ENCODE peak calls at places on chromosomes 6 and 20, in ten cellular contexts. I, X, Q, U, N, K, F, B, A and D are unnamed samples.
A peak's percentile ranks its signal among the peaks of the same experiment; 100 is the strongest.

GRCh38 chr6:105886066-105886811 is 199.9 kb upstream of the PRDM1 start:
- DNase-seq in A (no peak), F (no peak), U (no peak), N (no peak), B (no peak), I (no peak), Q (no peak), X (no peak), K (peak; percentile 30), D (no peak)

GRCh38 chr6:96856822-96857221 is 19.5 kb upstream of the GPR63 start:
- DNase-seq in I (no peak), A (no peak), U (no peak), B (no peak), K (no peak), N (no peak), X (no peak), F (no peak), Q (no peak), D (no peak)

GRCh38 chr6:29974901-29975560 is 32.7 kb downstream of the HLA-A start:
- DNase-seq in X (no peak), U (peak; percentile 51), F (no peak), Q (no peak), N (peak; percentile 32), I (peak; percentile 9), K (peak; percentile 14), A (no peak), B (no peak), D (no peak)

GRCh38 chr6:129766959-129767728 is 57.2 kb upstream of the ARHGAP18 start:
- DNase-seq in Q (peak; percentile 32), B (peak; percentile 46), A (no peak), K (peak; percentile 84), F (peak; percentile 26), U (peak; percentile 77), X (no peak), I (peak; percentile 82), N (peak; percentile 68), D (no peak)

GRCh38 chr6:13526718-13527668 is 39.6 kb upstream of the GFOD1 start:
- DNase-seq in B (peak; percentile 13), K (peak; percentile 90), I (no peak), Q (peak; percentile 39), X (peak; percentile 64), N (no peak), F (no peak), A (peak; percentile 48), U (no peak), D (no peak)

GRCh38 chr20:1803216-1804128 is 91.7 kb upstream of the SIRPA start:
- DNase-seq in N (peak; percentile 71), U (peak; percentile 93), Q (peak; percentile 10), A (peak; percentile 81), X (peak; percentile 81), B (peak; percentile 71), I (peak; percentile 80), K (peak; percentile 97), F (peak; percentile 35), D (no peak)

GRCh38 chr20:63102720-63103375 is 96.1 kb upstream of the BHLHE23 start:
- DNase-seq in X (peak; percentile 42), U (peak; percentile 76), F (peak; percentile 10), Q (peak; percentile 75), N (peak; percentile 20), I (no peak), A (no peak), K (no peak), B (peak; percentile 37), D (no peak)

GRCh38 chr20:54110041-54110440 is 39.6 kb upstream of the BCAS1 start:
- DNase-seq in F (no peak), X (no peak), Q (no peak), I (no peak), N (no peak), A (no peak), B (no peak), U (no peak), K (no peak), D (no peak)

GRCh38 chr6:108168501-108168979 is 2.7 kb downstream of the NR2E1 start:
- DNase-seq in B (peak; percentile 27), A (no peak), U (peak; percentile 71), K (peak; percentile 56), I (peak; percentile 81), Q (no peak), X (no peak), N (peak; percentile 70), F (no peak), D (no peak)

GRCh38 chr6:54579011-54579410 is 267.6 kb upstream of the FAM83B start:
- DNase-seq in U (peak; percentile 56), F (peak; percentile 36), N (no peak), B (no peak), I (no peak), A (no peak), X (no peak), Q (no peak), K (no peak), D (no peak)

GRCh38 chr6:4178737-4179333 is 43.5 kb upstream of the ECI2 start:
- DNase-seq in F (no peak), I (no peak), U (no peak), X (no peak), N (no peak), Q (no peak), B (no peak), K (no peak), A (no peak), D (no peak)

GRCh38 chr20:45320948-45321595 is 13.0 kb upstream of the MATN4 start:
- DNase-seq in K (peak; percentile 90), X (peak; percentile 40), Q (no peak), I (no peak), F (no peak), N (no peak), B (no peak), A (no peak), U (no peak), D (no peak)

GRCh38 chr6:96942676-96943075 is 18.1 kb downstream of the KLHL32 start:
- DNase-seq in N (no peak), Q (no peak), X (no peak), A (no peak), B (no peak), F (no peak), U (no peak), K (no peak), I (no peak), D (no peak)

GRCh38 chr6:13304580-13305255 is 23.6 kb downstream of the TBC1D7 start:
- DNase-seq in A (no peak), K (no peak), N (no peak), F (no peak), I (no peak), Q (no peak), B (peak; percentile 42), U (no peak), X (no peak), D (no peak)

GRCh38 chr6:139742671-139743070 is 368.2 kb upstream of the CITED2 start:
- DNase-seq in K (peak; percentile 51), X (no peak), F (no peak), A (no peak), N (no peak), Q (no peak), I (no peak), U (no peak), B (no peak), D (no peak)
- TF ChIP-seq CTCF in K (no peak), X (no peak), F (no peak), A (no peak), N (no peak), Q (no peak), I (no peak), U (no peak), B (no peak), D (no peak)

DNA sequence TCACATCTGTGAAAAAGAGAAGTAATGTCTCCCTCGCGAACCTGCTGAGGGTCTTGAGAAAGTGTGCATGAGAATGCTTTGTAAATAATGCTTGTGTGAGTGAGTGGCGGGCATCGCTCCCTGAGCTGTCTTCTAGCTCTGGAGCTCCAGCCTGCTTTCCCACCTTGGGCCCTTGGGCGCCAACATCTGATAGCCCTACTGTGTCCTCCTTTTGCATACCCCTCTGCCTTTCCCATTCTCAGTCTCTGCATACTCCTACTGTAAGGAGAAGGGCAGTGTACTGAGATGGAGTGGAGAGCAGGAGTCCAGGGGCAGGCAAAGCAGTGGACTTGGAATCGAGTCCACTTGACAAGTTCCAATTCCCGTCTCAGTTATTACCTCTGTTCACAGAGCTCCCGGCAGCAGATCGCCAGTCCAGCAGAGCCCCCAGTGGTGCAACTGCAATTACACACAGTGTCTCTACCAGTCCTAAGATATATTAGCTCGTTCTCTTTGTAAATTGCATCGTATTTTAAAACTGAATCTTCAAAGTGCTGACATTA is 855 bp upstream of the NCR2 start:
- DNase-seq in F (no peak), X (no peak), B (no peak), K (no peak), A (no peak), Q (no peak), U (no peak), N (no peak), I (no peak), D (no peak)
- TF ChIP-seq CTCF in F (peak; percentile 35), X (no peak), B (peak; percentile 22), K (peak; percentile 12), A (no peak), Q (no peak), U (peak; percentile 21), N (peak; percentile 24), I (peak; percentile 20), D (no peak)

GRCh38 chr6:16540804-16541752 is 220.2 kb downstream of the ATXN1 start:
- DNase-seq in Q (no peak), X (no peak), U (peak; percentile 4), B (peak; percentile 26), N (no peak), K (no peak), F (no peak), I (peak; percentile 14), A (no peak), D (no peak)
- TF ChIP-seq CTCF in Q (no peak), X (no peak), U (no peak), B (no peak), N (no peak), K (no peak), F (no peak), I (peak; percentile 14), A (no peak), D (no peak)

DNA sequence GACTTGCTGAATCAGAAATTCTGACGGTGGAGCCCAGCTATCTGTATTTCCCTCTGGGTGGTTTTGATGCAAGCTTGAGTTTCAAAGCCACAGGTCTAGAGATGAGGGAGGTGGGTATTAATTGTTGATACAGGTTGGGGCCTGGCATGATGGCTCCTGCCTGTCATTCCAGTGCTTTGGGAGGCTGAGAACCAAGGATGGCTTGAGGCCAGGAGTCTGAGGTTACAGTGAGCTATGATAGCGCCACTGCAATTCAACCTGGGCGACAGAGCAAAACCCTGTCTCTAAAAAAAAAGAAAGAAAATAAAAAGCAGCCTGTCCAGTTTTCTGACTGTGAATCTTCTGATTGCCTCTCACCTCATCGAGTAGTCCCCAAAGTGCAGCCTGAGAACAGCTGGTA is 184.8 kb upstream of the SASH1 start:
- DNase-seq in K (no peak), X (no peak), N (no peak), B (no peak), Q (no peak), F (no peak), I (no peak), U (no peak), A (no peak), D (no peak)
- TF ChIP-seq CTCF in K (no peak), X (no peak), N (no peak), B (no peak), Q (no peak), F (no peak), I (no peak), U (no peak), A (no peak), D (no peak)